ENCODE peak calls at places on chromosomes 16 and 17, in five cellular contexts. W is prostate gland, Z is heart right ventricle, A is SK-N-SH, R is iPS DF 6.9. I is an unnamed sample.

GRCh38 chr17:40622509-40622928 is 25.1 kb downstream of the SMARCE1 start:
- DNase-seq in W (no peak), Z (no peak), A (no peak), R (no peak), I (no peak)

GRCh38 chr17:8154608-8155152 is 2.5 kb upstream of the PER1 start:
- DNase-seq in W (no peak), Z (no peak), A (no peak), R (no peak), I (no peak)

GRCh38 chr17:45414997-45415881 is 17.4 kb downstream of the ARHGAP27 start:
- DNase-seq in W (no peak), Z (no peak), A (no peak), R (no peak), I (no peak)

GRCh38 chr16:58426960-58427359 is 34.7 kb downstream of the GINS3 start:
- DNase-seq in W (no peak), Z (peak; percentile 65), A (no peak), R (no peak), I (no peak)

GRCh38 chr17:44981221-44981968 is 13.3 kb upstream of the C1QL1 start:
- DNase-seq in W (no peak), Z (no peak), A (no peak), R (no peak), I (no peak)

GRCh38 chr17:40192961-40193360 is 15.7 kb downstream of the RAPGEFL1 start:
- DNase-seq in W (no peak), Z (no peak), A (no peak), R (no peak), I (no peak)

GRCh38 chr16:87540072-87540976 is 47.5 kb upstream of the ZCCHC14 start:
- DNase-seq in W (no peak), Z (no peak), A (no peak), R (no peak), I (no peak)

GRCh38 chr17:64418506-64419339 is 28.1 kb upstream of the PECAM1 start:
- DNase-seq in W (no peak), Z (no peak), A (peak; percentile 77), R (no peak), I (peak; percentile 50)

GRCh38 chr16:12896562-12896961 is 4.8 kb upstream of the SHISA9 start:
- DNase-seq in W (no peak), Z (no peak), A (peak; percentile 27), R (no peak), I (no peak)

GRCh38 chr16:28502290-28502689 is 4.3 kb downstream of the IL27 start:
- DNase-seq in W (no peak), Z (no peak), A (no peak), R (no peak), I (no peak)

GRCh38 chr16:86924537-86924936 is 346.2 kb downstream of the FOXL1 start:
- DNase-seq in W (no peak), Z (no peak), A (no peak), R (no peak), I (no peak)

GRCh38 chr17:80262775-80263244 is 2.2 kb downstream of the RNF213 start:
- DNase-seq in W (no peak), Z (no peak), A (no peak), R (no peak), I (no peak)

GRCh38 chr16:67230809-67231660 is 4.1 kb downstream of the TMEM208 start:
- DNase-seq in W (no peak), Z (no peak), A (no peak), R (no peak), I (no peak)

GRCh38 chr17:2087597-2088211 is 32.8 kb downstream of the HIC1 start:
- DNase-seq in W (no peak), Z (no peak), A (no peak), R (no peak), I (no peak)

GRCh38 chr17:71402661-71403141 is 718.1 kb upstream of the SOX9 start:
- DNase-seq in W (no peak), Z (no peak), A (peak; percentile 24), R (no peak), I (no peak)

GRCh38 chr17:33152793-33153192 is 140.3 kb downstream of the ASIC2 start:
- DNase-seq in W (no peak), Z (no peak), A (no peak), R (no peak), I (no peak)

GRCh38 chr17:20266806-20267458 is 200.4 kb downstream of the LGALS9B start:
- DNase-seq in W (no peak), Z (no peak), A (no peak), R (no peak), I (no peak)

GRCh38 chr16:56409195-56409594 is 16.1 kb downstream of the AMFR start:
- DNase-seq in W (no peak), Z (no peak), A (no peak), R (no peak), I (no peak)

GRCh38 chr16:46889942-46890300 is 5.8 kb downstream of the GPT2 start:
- DNase-seq in W (no peak), Z (no peak), A (no peak), R (no peak), I (no peak)

GRCh38 chr16:74461826-74462225 is 40.5 kb upstream of the CLEC18B start:
- DNase-seq in W (no peak), Z (no peak), A (no peak), R (no peak), I (no peak)

GRCh38 chr17:38864636-38865398 is 5.0 kb upstream of the LASP1 start:
- DNase-seq in W (no peak), Z (no peak), A (no peak), R (no peak), I (no peak)

GRCh38 chr16:31875112-31875803 is 1.7 kb downstream of the ZNF267 start:
- DNase-seq in W (no peak), Z (no peak), A (no peak), R (no peak), I (peak; percentile 50)

GRCh38 chr16:57003439-57004386 is 14.4 kb downstream of the NLRC5 start:
- DNase-seq in W (no peak), Z (no peak), A (no peak), R (no peak), I (no peak)

GRCh38 chr17:19678581-19679418 is 30.2 kb downstream of the ALDH3A2 start:
- DNase-seq in W (no peak), Z (no peak), A (no peak), R (no peak), I (no peak)

GRCh38 chr16:66295191-66295590 is 71.3 kb upstream of the CDH5 start:
- DNase-seq in W (no peak), Z (no peak), A (no peak), R (no peak), I (no peak)

DNA sequence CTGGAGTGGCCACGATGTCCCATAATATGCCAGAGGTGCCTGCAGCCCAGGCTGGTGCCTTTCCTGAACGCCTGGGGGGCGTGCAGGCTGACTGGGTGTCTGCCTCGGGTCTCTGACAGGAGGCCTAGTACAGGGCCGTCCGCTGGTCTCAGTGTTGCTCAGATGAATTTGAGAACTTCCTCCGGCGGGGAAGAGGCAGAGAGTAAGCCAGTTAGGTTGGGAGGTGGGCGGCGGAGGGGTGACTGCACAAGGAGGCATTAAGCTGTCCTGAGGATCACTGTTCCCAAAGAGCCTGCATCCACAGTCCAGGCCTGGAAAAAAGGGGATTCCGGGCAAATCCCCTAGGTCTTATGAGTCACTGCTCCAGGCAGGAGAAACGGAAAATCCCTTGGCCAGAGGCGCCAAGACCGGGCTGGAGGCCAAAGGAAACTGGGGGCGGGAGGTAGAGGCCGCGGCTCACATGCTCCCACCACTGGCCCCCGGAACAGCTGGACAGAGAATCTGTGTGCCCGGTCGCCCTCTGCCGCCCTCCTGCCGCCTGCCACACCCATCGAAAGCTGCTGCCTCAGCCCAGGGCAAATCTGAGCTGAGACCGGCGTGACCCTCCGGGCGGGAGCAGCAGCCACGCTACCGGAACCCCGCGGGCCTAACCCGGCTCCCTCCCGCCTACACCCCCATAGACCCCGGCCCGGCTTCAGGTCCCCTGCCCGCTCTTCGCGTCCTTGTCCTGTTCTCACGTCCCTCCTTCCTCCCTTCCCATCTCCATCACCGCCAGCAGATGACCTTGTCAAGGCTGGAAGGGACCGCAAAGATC is 1.2 kb downstream of the TRIM47 start:
- DNase-seq in W (peak; percentile 75), Z (peak; percentile 96), A (peak; percentile 62), R (no peak), I (no peak)
- H3K4me1 ChIP-seq in W (peaks cover 28% of the 10 kb centered on the region), Z (peaks cover 58% of the 10 kb centered on the region), A (peaks cover 36% of the 10 kb centered on the region), R (peaks cover 7% of the 10 kb centered on the region), I (peaks cover 15% of the 10 kb centered on the region)

GRCh38 chr17:4833941-4834501 is 881 bp downstream of the MINK1 start:
- DNase-seq in W (no peak), Z (no peak), A (peak; percentile 44), R (no peak), I (peak; percentile 16)

GRCh38 chr17:4838306-4838785 is 5.2 kb downstream of the MINK1 start:
- DNase-seq in W (no peak), Z (no peak), A (no peak), R (no peak), I (no peak)

GRCh38 chr17:4837471-4838305 is 4.5 kb downstream of the MINK1 start:
- DNase-seq in W (no peak), Z (peak; percentile 29), A (no peak), R (no peak), I (no peak)

GRCh38 chr17:4834621-4835020 is 1.5 kb downstream of the MINK1 start:
- DNase-seq in W (no peak), Z (no peak), A (no peak), R (no peak), I (no peak)

GRCh38 chr17:4836221-4836620 is 3.1 kb downstream of the MINK1 start:
- DNase-seq in W (no peak), Z (no peak), A (no peak), R (no peak), I (no peak)
- H3K4me3 ChIP-seq in W (no peak overlapping the region), Z (no peak overlapping the region), A (no peak overlapping the region), R (no peak overlapping the region), I (no peak overlapping the region)

DNA sequence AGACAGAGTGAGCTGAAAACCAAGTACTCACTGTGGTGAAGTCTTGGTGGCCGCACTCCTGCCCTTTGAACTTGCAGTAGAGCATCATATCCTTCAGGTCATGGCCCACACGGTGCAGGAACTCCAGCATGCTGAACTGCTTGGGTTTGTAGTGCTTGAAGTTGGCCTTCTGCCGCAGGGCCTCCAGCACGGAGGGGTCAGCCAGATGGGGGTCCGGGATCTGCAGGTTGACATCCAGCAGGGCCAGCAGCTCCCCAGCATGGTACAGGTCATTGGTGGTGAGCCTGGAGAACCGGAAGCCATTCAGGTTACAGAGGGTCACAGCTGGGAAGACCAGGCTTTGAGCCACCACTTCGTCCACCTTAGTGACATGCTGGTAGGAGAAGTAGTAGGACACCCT is 99.1 kb upstream of the CCL2 start:
- DNase-seq in W (no peak), Z (no peak), A (no peak), R (no peak), I (no peak)
- H3K27me3 ChIP-seq in W (peaks cover 42% of the 10 kb centered on the region), Z (peaks cover 63% of the 10 kb centered on the region), A (no peaks in the 10 kb centered on the region), R (no peaks in the 10 kb centered on the region), I (no peaks in the 10 kb centered on the region)

DNA sequence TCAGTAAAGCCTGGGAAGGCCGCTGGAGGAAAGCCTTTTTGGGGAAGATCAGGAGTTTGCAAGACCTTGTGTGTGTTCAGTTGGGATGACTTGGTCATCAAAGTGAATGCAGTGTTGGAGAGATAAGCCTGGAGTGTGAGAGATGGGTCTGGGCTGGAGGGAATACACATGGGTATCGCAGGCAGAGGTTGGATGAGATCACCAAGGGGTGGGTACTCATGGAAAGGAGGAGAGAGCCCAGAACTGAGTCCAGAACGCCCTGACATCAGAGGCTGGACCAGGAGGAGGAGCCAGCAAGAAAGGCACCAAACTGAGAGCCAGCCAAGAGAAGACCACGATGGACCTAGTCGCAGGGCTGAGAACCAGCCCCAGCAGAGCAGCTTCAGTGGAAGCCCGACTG is 35.2 kb downstream of the SDK2 start:
- DNase-seq in W (no peak), Z (no peak), A (no peak), R (no peak), I (no peak)
- H3K4me1 ChIP-seq in W (no peaks in the 10 kb centered on the region), Z (no peaks in the 10 kb centered on the region), A (peaks cover 9% of the 10 kb centered on the region), R (peaks cover 3% of the 10 kb centered on the region), I (no peaks in the 10 kb centered on the region)

I was measured in HAP-1.